ENCODE peak calls at places on chromosomes 12 and 14, in eight cellular contexts. E, T, N, C, G, F, A and O are unnamed samples.

GRCh38 chr12:116691205-116691604 is 46.7 kb downstream of the SPRING1 start:
- DNase-seq in N (no peak), F (no peak), C (no peak), A (no peak), E (no peak), T (no peak), G (no peak), O (no peak)

GRCh38 chr14:22915886-22916521 is 2.9 kb downstream of the RBM23 start:
- DNase-seq in A (no peak), T (no peak), G (no peak), E (no peak), C (no peak), N (no peak), F (no peak), O (no peak)

GRCh38 chr12:94714378-94714777 is 64.0 kb upstream of the TMCC3 start:
- DNase-seq in G (no peak), E (peak), C (no peak), T (no peak), N (peak), F (no peak), A (no peak), O (peak)

GRCh38 chr12:123453165-123453564 is 4.8 kb upstream of the SNRNP35 start:
- DNase-seq in F (no peak), E (no peak), C (no peak), A (no peak), G (no peak), T (no peak), N (no peak), O (no peak)

GRCh38 chr12:55736780-55737580 is 5.9 kb upstream of the GDF11 start:
- DNase-seq in G (peak), E (peak), C (peak), A (no peak), T (no peak), F (peak), N (no peak), O (peak)

GRCh38 chr12:118741196-118741595 is 240.1 kb upstream of the SRRM4 start:
- DNase-seq in E (no peak), C (no peak), G (no peak), N (no peak), A (peak), F (no peak), T (no peak), O (no peak)

GRCh38 chr12:11228268-11228879 is 41.1 kb downstream of the PRB3 start:
- DNase-seq in G (peak), E (no peak), F (peak), C (peak), T (no peak), N (peak), A (peak), O (peak)

GRCh38 chr14:105844810-105845724 is 318.7 kb downstream of the TMEM121 start:
- DNase-seq in N (no peak), T (no peak), F (no peak), E (no peak), C (no peak), G (no peak), A (no peak), O (no peak)

GRCh38 chr14:35341454-35342159 is 49.4 kb downstream of the PSMA6 start:
- DNase-seq in E (peak), A (no peak), T (peak), F (no peak), N (peak), G (no peak), C (no peak), O (peak)

GRCh38 chr12:32558941-32559340 is 120.2 kb upstream of the DNM1L start:
- DNase-seq in F (no peak), N (no peak), C (no peak), A (no peak), G (no peak), E (no peak), T (no peak), O (peak)

GRCh38 chr14:78135450-78135891 is 34.7 kb upstream of the NRXN3 start:
- DNase-seq in E (no peak), F (no peak), G (no peak), C (no peak), N (no peak), A (no peak), T (no peak), O (peak)

GRCh38 chr12:117842630-117843029 is 126.2 kb downstream of the KSR2 start:
- DNase-seq in A (no peak), E (no peak), C (no peak), T (no peak), G (no peak), F (no peak), N (no peak), O (no peak)

GRCh38 chr12:103771466-103771865 is 69.6 kb downstream of the NT5DC3 start:
- DNase-seq in F (no peak), G (peak), A (no peak), N (no peak), T (no peak), E (no peak), C (peak), O (peak)

GRCh38 chr12:99087278-99087677 is 442.2 kb downstream of the APAF1 start:
- DNase-seq in G (no peak), T (no peak), A (peak), E (no peak), C (no peak), N (no peak), F (no peak), O (no peak)

GRCh38 chr14:69373104-69373503 is 25.0 kb downstream of the ERH start:
- DNase-seq in F (no peak), N (no peak), E (no peak), C (no peak), G (no peak), T (no peak), A (no peak), O (no peak)

GRCh38 chr14:21940887-21941855 is 267.6 kb upstream of the OR4E1 start:
- DNase-seq in T (no peak), E (no peak), N (no peak), F (no peak), G (peak), C (peak), A (peak), O (peak)

GRCh38 chr14:88868558-88869159 is 44.2 kb downstream of the TTC8 start:
- DNase-seq in A (no peak), G (no peak), F (no peak), C (no peak), E (no peak), T (no peak), N (no peak), O (peak)

GRCh38 chr12:54983536-54984102 is 943 bp downstream of the TESPA1 start:
- DNase-seq in E (no peak), A (no peak), T (no peak), G (no peak), N (no peak), C (no peak), F (no peak), O (no peak)

GRCh38 chr12:92032965-92033364 is 112.7 kb downstream of the BTG1 start:
- DNase-seq in N (no peak), A (no peak), C (no peak), F (no peak), T (no peak), G (no peak), E (no peak), O (no peak)

GRCh38 chr14:103718572-103718971 is 3.0 kb downstream of the ZFYVE21 start:
- DNase-seq in E (no peak), N (no peak), T (no peak), G (no peak), C (no peak), A (no peak), F (no peak), O (no peak)

GRCh38 chr14:69519253-69519661 is 34.7 kb downstream of the PLEKHD1 start:
- DNase-seq in E (no peak), G (no peak), T (no peak), A (no peak), N (no peak), C (no peak), F (no peak), O (no peak)

GRCh38 chr12:116138380-116138779 is 139.1 kb downstream of the MED13L start:
- DNase-seq in F (no peak), T (no peak), C (no peak), A (no peak), G (no peak), N (no peak), E (no peak), O (peak)

GRCh38 chr12:27975222-27976136 is 2.9 kb upstream of the PTHLH start:
- DNase-seq in F (peak), G (peak), A (peak), C (peak), E (no peak), T (no peak), N (no peak), O (peak)

GRCh38 chr12:113302925-113303640 is 31.8 kb downstream of the SLC8B1 start:
- DNase-seq in G (no peak), N (no peak), C (no peak), F (no peak), E (no peak), A (peak), T (no peak), O (no peak)

GRCh38 chr12:10739157-10740118 is 16.3 kb upstream of the YBX3 start:
- DNase-seq in T (no peak), E (no peak), C (no peak), G (no peak), N (no peak), A (no peak), F (no peak), O (no peak)

GRCh38 chr12:74728006-74728405 is 190.4 kb downstream of the ATXN7L3B start:
- DNase-seq in G (no peak), E (no peak), N (no peak), T (no peak), A (no peak), F (no peak), C (no peak), O (no peak)

GRCh38 chr12:66725031-66725430 is 46.2 kb upstream of the GRIP1 start:
- DNase-seq in A (no peak), T (no peak), F (no peak), C (no peak), E (no peak), G (no peak), N (no peak), O (peak)